ENCODE peak calls at places on chromosomes 7 and 10, in five cellular contexts. Y is heart right ventricle, N is LNCaP clone FGC, W is transverse colon, H is osteoblast. J is an unnamed sample.

GRCh38 chr7:33432825-33433224 is 303.5 kb downstream of the BBS9 start:
- DNase-seq in Y (no peak), N (no peak), W (no peak), H (no peak), J (no peak)

GRCh38 chr10:79017882-79018550 is 50.8 kb upstream of the ZMIZ1 start:
- DNase-seq in Y (no peak), N (no peak), W (no peak), H (no peak), J (no peak)

GRCh38 chr7:3655635-3656034 is 354.6 kb downstream of the SDK1 start:
- DNase-seq in Y (no peak), N (no peak), W (no peak), H (no peak), J (no peak)

GRCh38 chr10:74825033-74825370 is 1.4 kb upstream of the KAT6B start:
- DNase-seq in Y (no peak), N (no peak), W (peak; percentile 54), H (peak; percentile 83), J (peak; percentile 63)

GRCh38 chr7:81573128-81573527 is 196.7 kb downstream of the HGF start:
- DNase-seq in Y (no peak), N (no peak), W (no peak), H (no peak), J (no peak)

GRCh38 chr7:79434098-79434497 is 19.4 kb downstream of the MAGI2 start:
- DNase-seq in Y (no peak), N (no peak), W (no peak), H (peak; percentile 84), J (no peak)

GRCh38 chr7:46492460-46492859 is 571.4 kb upstream of the IGFBP3 start:
- DNase-seq in Y (no peak), N (peak; percentile 25), W (no peak), H (no peak), J (no peak)

GRCh38 chr7:18518555-18518954 is 23.0 kb downstream of the HDAC9 start:
- DNase-seq in Y (no peak), N (no peak), W (no peak), H (no peak), J (no peak)

GRCh38 chr10:86172296-86172695 is 194.3 kb downstream of the GRID1 start:
- DNase-seq in Y (no peak), N (no peak), W (no peak), H (no peak), J (no peak)

GRCh38 chr7:143002856-143003255 is 24.1 kb downstream of the OR9A2 start:
- DNase-seq in Y (no peak), N (peak; percentile 92), W (peak; percentile 42), H (no peak), J (no peak)

GRCh38 chr7:53326634-53327033 is 291.2 kb downstream of the POM121L12 start:
- DNase-seq in Y (no peak), N (no peak), W (no peak), H (no peak), J (no peak)

GRCh38 chr10:95818663-95819062 is 62.7 kb downstream of the ENTPD1 start:
- DNase-seq in Y (no peak), N (no peak), W (no peak), H (peak; percentile 88), J (no peak)

GRCh38 chr10:31875608-31876007 is 53.0 kb downstream of the ARHGAP12 start:
- DNase-seq in Y (no peak), N (no peak), W (no peak), H (no peak), J (no peak)

GRCh38 chr7:125430013-125430412 is 500.4 kb upstream of the POT1 start:
- DNase-seq in Y (no peak), N (no peak), W (no peak), H (no peak), J (no peak)

GRCh38 chr10:15453462-15453861 is 82.4 kb upstream of the FAM171A1 start:
- DNase-seq in Y (no peak), N (no peak), W (no peak), H (no peak), J (no peak)

GRCh38 chr10:125144693-125145623 is 15.4 kb downstream of the CTBP2 start:
- DNase-seq in Y (no peak), N (no peak), W (no peak), H (peak; percentile 95), J (no peak)

GRCh38 chr10:94439275-94439861 is 37.0 kb downstream of the TBC1D12 start:
- DNase-seq in Y (no peak), N (no peak), W (no peak), H (no peak), J (no peak)

GRCh38 chr7:97971120-97971989 is 18.6 kb downstream of the OCM2 start:
- DNase-seq in Y (no peak), N (no peak), W (peak; percentile 16), H (peak; percentile 84), J (peak; percentile 46)

GRCh38 chr10:71124921-71125748 is 87.2 kb upstream of the UNC5B start:
- DNase-seq in Y (peak; percentile 26), N (no peak), W (no peak), H (peak; percentile 62), J (no peak)

GRCh38 chr7:10802526-10802925 is 171.1 kb upstream of the PHF14 start:
- DNase-seq in Y (no peak), N (peak; percentile 17), W (no peak), H (peak; percentile 37), J (no peak)

GRCh38 chr10:43124574-43125273 is 13.5 kb upstream of the CSGALNACT2 start:
- DNase-seq in Y (no peak), N (no peak), W (peak; percentile 6), H (peak; percentile 22), J (no peak)

GRCh38 chr7:43694399-43694748 is 34.9 kb downstream of the COA1 start:
- DNase-seq in Y (no peak), N (no peak), W (no peak), H (peak; percentile 76), J (no peak)

GRCh38 chr7:90764848-90765570 is 168.9 kb downstream of the CDK14 start:
- DNase-seq in Y (no peak), N (no peak), W (no peak), H (no peak), J (no peak)

GRCh38 chr10:35641430-35642015 is 573 bp downstream of the FZD8 start:
- DNase-seq in Y (no peak), N (no peak), W (no peak), H (peak; percentile 96), J (no peak)

GRCh38 chr10:49598986-49599385 is 11.1 kb upstream of the SLC18A3 start:
- DNase-seq in Y (no peak), N (no peak), W (no peak), H (peak; percentile 88), J (no peak)

GRCh38 chr10:85124592-85124991 is 796.2 kb downstream of the CCSER2 start:
- DNase-seq in Y (no peak), N (no peak), W (no peak), H (no peak), J (no peak)

GRCh38 chr7:2513702-2514101 is 5.9 kb upstream of the LFNG start:
- DNase-seq in Y (peak; percentile 7), N (no peak), W (no peak), H (no peak), J (no peak)

DNA sequence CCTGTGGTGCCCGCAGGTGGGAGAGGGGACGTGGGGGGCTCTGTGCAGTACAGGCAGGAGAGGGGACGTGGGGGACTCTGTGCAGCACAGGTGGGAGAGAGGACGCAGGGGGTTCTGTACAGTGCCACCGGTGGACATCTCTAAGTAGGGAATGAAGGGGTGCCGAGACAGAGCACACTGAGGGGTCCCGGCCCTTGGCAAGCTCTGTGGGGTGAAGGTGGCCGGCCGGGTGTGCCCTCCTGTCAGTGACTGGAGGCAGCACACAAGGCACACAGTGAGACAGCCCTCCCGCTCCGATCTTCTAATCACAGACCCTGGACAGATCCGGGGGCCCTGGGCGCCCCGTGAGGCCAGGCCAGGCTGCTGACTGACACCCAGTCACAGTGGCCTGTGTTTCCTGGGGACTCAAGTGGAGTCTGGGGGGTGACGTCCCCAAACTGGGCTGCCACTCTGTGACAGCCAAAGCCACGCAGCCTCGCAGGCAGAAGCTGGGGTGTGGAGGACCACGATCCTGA is 11.2 kb downstream of the GPR146 start:
- DNase-seq in Y (no peak), N (no peak), W (no peak), H (no peak), J (no peak)
- H3K4me3 ChIP-seq in Y (peak overlapping the region; percentile 61), N (no peak overlapping the region), W (peak overlapping the region; percentile 37), H (no peak overlapping the region), J (no peak overlapping the region)

GRCh38 chr7:120363414-120363813 is 90.4 kb downstream of the KCND2 start:
- DNase-seq in Y (no peak), N (no peak), W (no peak), H (no peak), J (no peak)

GRCh38 chr7:120360918-120361317 is 87.9 kb downstream of the KCND2 start:
- DNase-seq in Y (no peak), N (no peak), W (no peak), H (no peak), J (no peak)
- H3K4me3 ChIP-seq in Y (no peak overlapping the region), N (no peak overlapping the region), W (no peak overlapping the region), H (no peak overlapping the region), J (no peak overlapping the region)

DNA sequence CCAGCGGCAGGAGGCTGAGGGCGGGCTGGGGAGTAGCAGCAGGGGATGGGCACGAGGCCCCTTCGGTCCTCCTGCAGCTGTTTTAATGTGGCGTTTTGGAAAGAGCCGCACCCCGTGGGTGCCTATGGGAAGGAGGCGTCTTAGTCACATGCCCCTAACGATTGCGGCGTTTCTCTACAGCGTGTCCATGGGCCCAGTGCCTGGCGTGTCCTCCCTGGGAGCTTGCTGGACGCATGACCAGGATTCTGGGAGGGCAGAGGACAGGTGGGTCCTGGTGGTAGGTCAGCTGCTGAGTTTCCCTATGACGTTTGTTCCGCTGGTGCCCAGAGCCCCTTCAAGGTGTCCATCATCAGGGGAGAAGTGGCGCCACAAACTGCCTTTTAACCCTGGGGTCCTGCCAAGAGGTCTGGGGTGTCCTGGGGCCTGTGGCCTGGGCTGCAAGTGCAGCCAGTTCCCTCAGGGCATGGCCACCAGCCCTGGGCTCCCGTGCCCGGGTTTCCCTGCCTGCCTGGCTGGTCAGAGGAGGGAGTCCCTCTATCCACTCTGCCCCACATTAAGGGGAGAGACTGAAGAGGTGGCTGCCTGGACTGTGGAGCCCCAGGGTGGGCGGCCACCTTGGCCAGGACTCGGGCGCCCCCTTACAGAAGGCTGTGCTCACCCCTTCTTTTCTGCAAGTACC is 48.7 kb downstream of the PWWP2B start:
- DNase-seq in Y (no peak), N (no peak), W (no peak), H (no peak), J (no peak)
- H3K4me3 ChIP-seq in Y (no peak overlapping the region), N (no peak overlapping the region), W (no peak overlapping the region), H (no peak overlapping the region), J (no peak overlapping the region)

GRCh38 chr10:104274762-104275721 is 6.1 kb downstream of the GSTO2 start:
- DNase-seq in Y (peak; percentile 27), N (no peak), W (peak; percentile 54), H (peak; percentile 89), J (no peak)
- H3K4me3 ChIP-seq in Y (no peak overlapping the region), N (no peak overlapping the region), W (peak overlapping the region; percentile 53), H (peak overlapping the region; percentile 76), J (no peak overlapping the region)